ENCODE peak calls at places on chromosomes 3 and 15, in nine cellular contexts. B, M, N, R, Y, E, T, C and I are unnamed samples.
A peak's percentile ranks its signal among the peaks of the same experiment; 100 is the strongest.

GRCh38 chr3:195266428-195266827 is 4.5 kb downstream of the XXYLT1 start:
- DNase-seq in B (peak; percentile 35), M (no peak), N (no peak), R (no peak), Y (no peak), E (no peak), T (no peak), C (no peak), I (no peak)

GRCh38 chr15:58469432-58470353 is 37.9 kb downstream of the LIPC start:
- DNase-seq in B (no peak), M (no peak), N (no peak), R (no peak), Y (peak; percentile 97), E (peak; percentile 98), T (no peak), C (no peak), I (no peak)

GRCh38 chr3:154779571-154779970 is 300.5 kb upstream of the MME start:
- DNase-seq in B (no peak), M (no peak), N (no peak), R (no peak), Y (peak; percentile 87), E (peak; percentile 56), T (no peak), C (no peak), I (no peak)

GRCh38 chr3:71330909-71331308 is 252.6 kb downstream of the FOXP1 start:
- DNase-seq in B (no peak), M (no peak), N (no peak), R (no peak), Y (no peak), E (no peak), T (no peak), C (no peak), I (no peak)

GRCh38 chr15:39833515-39833981 is 50.9 kb upstream of the FSIP1 start:
- DNase-seq in B (no peak), M (no peak), N (no peak), R (no peak), Y (peak; percentile 78), E (peak; percentile 41), T (no peak), C (no peak), I (peak; percentile 60)

GRCh38 chr3:108477511-108478147 is 32.8 kb downstream of the MYH15 start:
- DNase-seq in B (no peak), M (peak; percentile 32), N (no peak), R (no peak), Y (peak; percentile 72), E (no peak), T (no peak), C (peak; percentile 29), I (no peak)

GRCh38 chr3:86995537-86995936 is 4.6 kb upstream of the VGLL3 start:
- DNase-seq in B (no peak), M (no peak), N (no peak), R (no peak), Y (peak; percentile 89), E (no peak), T (no peak), C (no peak), I (no peak)

GRCh38 chr3:42709621-42710020 is 7.0 kb upstream of the HHATL start:
- DNase-seq in B (peak; percentile 62), M (no peak), N (no peak), R (peak; percentile 32), Y (no peak), E (no peak), T (peak; percentile 48), C (peak; percentile 4), I (no peak)

GRCh38 chr3:57967590-57967989 is 40.6 kb upstream of the FLNB start:
- DNase-seq in B (no peak), M (no peak), N (no peak), R (no peak), Y (no peak), E (no peak), T (no peak), C (no peak), I (no peak)

GRCh38 chr3:133038731-133039398 is 674 bp downstream of the TMEM108 start:
- DNase-seq in B (peak; percentile 80), M (peak; percentile 21), N (no peak), R (peak; percentile 50), Y (no peak), E (no peak), T (no peak), C (peak; percentile 8), I (no peak)

GRCh38 chr3:9884555-9885165 is 4.6 kb upstream of the CIDEC start:
- DNase-seq in B (no peak), M (no peak), N (no peak), R (no peak), Y (peak; percentile 84), E (peak; percentile 88), T (no peak), C (no peak), I (no peak)

GRCh38 chr3:35616346-35616745 is 23.0 kb upstream of the ARPP21 start:
- DNase-seq in B (no peak), M (no peak), N (no peak), R (no peak), Y (no peak), E (no peak), T (no peak), C (no peak), I (no peak)

GRCh38 chr15:78170848-78171773 is 21.9 kb downstream of the IDH3A start:
- DNase-seq in B (no peak), M (no peak), N (no peak), R (no peak), Y (no peak), E (no peak), T (no peak), C (no peak), I (no peak)

GRCh38 chr15:77251662-77252061 is 168.2 kb downstream of the PEAK1 start:
- DNase-seq in B (no peak), M (no peak), N (no peak), R (no peak), Y (peak; percentile 49), E (peak; percentile 3), T (no peak), C (no peak), I (no peak)

GRCh38 chr15:90979582-90979981 is 14.8 kb downstream of the PRC1 start:
- DNase-seq in B (no peak), M (no peak), N (no peak), R (no peak), Y (peak; percentile 12), E (no peak), T (no peak), C (no peak), I (no peak)

GRCh38 chr3:148162132-148162531 is 535.6 kb upstream of the AGTR1 start:
- DNase-seq in B (no peak), M (no peak), N (no peak), R (no peak), Y (no peak), E (no peak), T (no peak), C (no peak), I (no peak)

GRCh38 chr15:89448825-89449224 is 47.6 kb downstream of the RHCG start:
- DNase-seq in B (no peak), M (no peak), N (no peak), R (no peak), Y (no peak), E (no peak), T (no peak), C (no peak), I (no peak)

GRCh38 chr3:42421818-42422796 is 11.7 kb upstream of the LYZL4 start:
- DNase-seq in B (no peak), M (no peak), N (no peak), R (no peak), Y (no peak), E (no peak), T (no peak), C (no peak), I (no peak)

GRCh38 chr3:124974691-124975090 is 40.1 kb upstream of the MUC13 start:
- DNase-seq in B (no peak), M (no peak), N (no peak), R (no peak), Y (no peak), E (no peak), T (no peak), C (no peak), I (no peak)

GRCh38 chr3:124969963-124970722 is 35.6 kb upstream of the MUC13 start:
- DNase-seq in B (no peak), M (no peak), N (no peak), R (no peak), Y (no peak), E (no peak), T (no peak), C (no peak), I (no peak)

GRCh38 chr3:124976378-124976777 is 41.8 kb upstream of the MUC13 start:
- DNase-seq in B (no peak), M (no peak), N (no peak), R (no peak), Y (no peak), E (no peak), T (no peak), C (no peak), I (no peak)

GRCh38 chr3:124969190-124969589 is 34.6 kb upstream of the MUC13 start:
- DNase-seq in B (no peak), M (no peak), N (no peak), R (no peak), Y (no peak), E (no peak), T (no peak), C (no peak), I (no peak)

GRCh38 chr3:124972457-124972856 is 37.9 kb upstream of the MUC13 start:
- DNase-seq in B (no peak), M (no peak), N (no peak), R (no peak), Y (no peak), E (no peak), T (no peak), C (no peak), I (no peak)
- H3K4me1 ChIP-seq in B (no peaks in the 10 kb centered on the region), M (no peaks in the 10 kb centered on the region), N (peaks cover 3% of the 10 kb centered on the region), R (peaks cover 5% of the 10 kb centered on the region), Y (no peaks in the 10 kb centered on the region), E (no peaks in the 10 kb centered on the region), T (no peaks in the 10 kb centered on the region), C (no peaks in the 10 kb centered on the region), I (no peaks in the 10 kb centered on the region)

GRCh38 chr3:169613895-169614294 is 49.6 kb downstream of the MECOM start:
- DNase-seq in B (no peak), M (no peak), N (no peak), R (no peak), Y (no peak), E (no peak), T (no peak), C (no peak), I (no peak)
- H3K4me1 ChIP-seq in B (peaks cover 3% of the 10 kb centered on the region), M (no peaks in the 10 kb centered on the region), N (peaks cover 31% of the 10 kb centered on the region), R (no peaks in the 10 kb centered on the region), Y (no peaks in the 10 kb centered on the region), E (no peaks in the 10 kb centered on the region), T (peaks cover 5% of the 10 kb centered on the region), C (no peaks in the 10 kb centered on the region), I (peaks cover 9% of the 10 kb centered on the region)

DNA sequence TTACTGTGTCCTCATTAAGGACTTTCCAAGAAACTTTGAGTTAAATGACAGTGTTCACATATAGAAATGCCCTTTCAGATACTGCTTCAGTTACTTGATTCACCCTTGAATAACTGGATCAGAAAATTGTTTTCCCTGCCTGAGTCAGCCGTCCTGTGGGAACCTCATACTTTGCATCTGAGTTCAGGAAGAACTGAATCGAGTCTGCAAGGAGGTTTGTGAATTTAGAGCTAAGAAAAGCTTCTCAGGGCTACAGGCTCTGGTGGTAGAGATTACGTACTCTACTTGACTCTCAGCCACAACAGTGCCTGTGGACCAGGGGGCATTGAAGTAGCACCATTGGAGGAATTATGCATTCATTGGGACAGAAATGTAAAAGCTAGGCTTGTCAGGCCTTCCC is 252.4 kb upstream of the C2CD4B start:
- DNase-seq in B (no peak), M (no peak), N (no peak), R (no peak), Y (peak; percentile 59), E (no peak), T (no peak), C (no peak), I (no peak)
- H3K4me1 ChIP-seq in B (peaks cover 4% of the 10 kb centered on the region), M (peaks cover 5% of the 10 kb centered on the region), N (peaks cover 59% of the 10 kb centered on the region), R (peaks cover 12% of the 10 kb centered on the region), Y (peaks cover 11% of the 10 kb centered on the region), E (no peaks in the 10 kb centered on the region), T (peaks cover 45% of the 10 kb centered on the region), C (peaks cover 4% of the 10 kb centered on the region), I (peaks cover 13% of the 10 kb centered on the region)

GRCh38 chr3:124837730-124838186 is 49.4 kb downstream of the ITGB5 start:
- DNase-seq in B (peak; percentile 82), M (peak; percentile 84), N (no peak), R (no peak), Y (peak; percentile 87), E (no peak), T (peak; percentile 79), C (no peak), I (no peak)
- H3K4me1 ChIP-seq in B (peaks cover 3% of the 10 kb centered on the region), M (peaks cover 40% of the 10 kb centered on the region), N (peaks cover 82% of the 10 kb centered on the region), R (peaks cover 40% of the 10 kb centered on the region), Y (peaks cover 25% of the 10 kb centered on the region), E (peaks cover 31% of the 10 kb centered on the region), T (peaks cover 81% of the 10 kb centered on the region), C (peaks cover 18% of the 10 kb centered on the region), I (peaks cover 62% of the 10 kb centered on the region)